ENCODE peak calls at places on chromosomes 4 and X, in four cellular contexts. V is A549, L is HepG2, Y is NB4. Z is an unnamed sample.

GRCh38 chr4:184250795-184251679 is 33.4 kb upstream of the ENPP6 start:
- DNase-seq in V (peak), L (peak), Y (peak), Z (peak)

GRCh38 chr4:26482508-26483462 is 7.5 kb downstream of the CCKAR start:
- DNase-seq in V (no peak), L (no peak), Y (no peak), Z (no peak)

GRCh38 chrX:134548257-134548732 is 88.3 kb downstream of the HPRT1 start:
- DNase-seq in V (no peak), L (no peak), Y (peak), Z (peak)

GRCh38 chrX:63930140-63930539 is 145.1 kb upstream of the ARHGEF9 start:
- DNase-seq in V (peak), L (no peak), Y (peak), Z (no peak)

GRCh38 chr4:89765966-89766365 is 71.0 kb downstream of the SNCA start:
- DNase-seq in V (no peak), L (no peak), Y (no peak), Z (peak)

GRCh38 chrX:136214551-136214950 is 36.6 kb downstream of the MAP7D3 start:
- DNase-seq in V (no peak), L (peak), Y (no peak), Z (peak)

GRCh38 chr4:48141048-48141447 is 7.0 kb upstream of the TXK start:
- DNase-seq in V (peak), L (peak), Y (peak), Z (peak)

GRCh38 chr4:183600189-183600685 is 58.7 kb downstream of the RWDD4 start:
- DNase-seq in V (peak), L (peak), Y (peak), Z (peak)

GRCh38 chr4:4334798-4335520 is 44.9 kb downstream of the ZBTB49 start:
- DNase-seq in V (peak), L (peak), Y (peak), Z (peak)

GRCh38 chr4:5460106-5460801 is 248.1 kb downstream of the EVC2 start:
- DNase-seq in V (peak), L (peak), Y (peak), Z (peak)

GRCh38 chr4:47839259-47839658 is 1.4 kb upstream of the CORIN start:
- DNase-seq in V (peak), L (no peak), Y (peak), Z (no peak)

GRCh38 chrX:154430916-154431315 is 2.4 kb downstream of the ATP6AP1 start:
- DNase-seq in V (no peak), L (no peak), Y (peak), Z (no peak)

GRCh38 chr4:12360391-12360790 is 931.7 kb upstream of the HS3ST1 start:
- DNase-seq in V (no peak), L (no peak), Y (no peak), Z (no peak)

GRCh38 chrX:2859197-2859797 is 30.6 kb downstream of the GYG2 start:
- DNase-seq in V (no peak), L (no peak), Y (no peak), Z (no peak)

GRCh38 chr4:76993787-76994641 is 44.5 kb downstream of the SEPTIN11 start:
- DNase-seq in V (no peak), L (no peak), Y (no peak), Z (no peak)

GRCh38 chr4:156303708-156304107 is 350.0 kb upstream of the CTSO start:
- DNase-seq in V (no peak), L (no peak), Y (no peak), Z (no peak)

GRCh38 chr4:139815646-139816601 is 150.3 kb downstream of the MGST2 start:
- DNase-seq in V (peak), L (no peak), Y (peak), Z (peak)

GRCh38 chr4:110801591-110801990 is 178.7 kb upstream of the PITX2 start:
- DNase-seq in V (no peak), L (no peak), Y (no peak), Z (no peak)

GRCh38 chr4:145340071-145340695 is 141.5 kb upstream of the SMAD1 start:
- DNase-seq in V (no peak), L (no peak), Y (no peak), Z (no peak)

GRCh38 chrX:14936561-14936960 is 63.3 kb downstream of the MOSPD2 start:
- DNase-seq in V (peak), L (no peak), Y (peak), Z (no peak)

GRCh38 chrX:9071031-9071650 is 37.2 kb upstream of the FAM9B start:
- DNase-seq in V (no peak), L (no peak), Y (no peak), Z (peak)

GRCh38 chrX:70508296-70508911 is 63.8 kb downstream of the DLG3 start:
- DNase-seq in V (no peak), L (peak), Y (no peak), Z (peak)

GRCh38 chrX:125293792-125294780 is 25.6 kb upstream of the TEX13C start:
- DNase-seq in V (peak), L (no peak), Y (peak), Z (no peak)

GRCh38 chr4:62070291-62070852 is 870.2 kb downstream of the ADGRL3 start:
- DNase-seq in V (no peak), L (no peak), Y (no peak), Z (no peak)

GRCh38 chrX:72041901-72042859 is 89.5 kb downstream of the RTL5 start:
- DNase-seq in V (no peak), L (no peak), Y (no peak), Z (no peak)

GRCh38 chr4:137545461-137545861 is 13.2 kb upstream of the PCDH18 start:
- DNase-seq in V (peak), L (no peak), Y (no peak), Z (no peak)

GRCh38 chr4:15906024-15906443 is 32.5 kb downstream of the FGFBP1 start:
- DNase-seq in V (peak), L (no peak), Y (peak), Z (no peak)

GRCh38 chrX:10049246-10049645 is 82.1 kb downstream of the CLDN34 start:
- DNase-seq in V (no peak), L (no peak), Y (no peak), Z (no peak)

GRCh38 chr4:168557658-168558057 is 60.8 kb downstream of the PALLD start:
- DNase-seq in V (no peak), L (no peak), Y (no peak), Z (no peak)

GRCh38 chr4:11748169-11748872 is 319.6 kb upstream of the HS3ST1 start:
- DNase-seq in V (peak), L (no peak), Y (no peak), Z (peak)

GRCh38 chr4:1873776-1874175 is 2.6 kb downstream of the NSD2 start:
- DNase-seq in V (no peak), L (no peak), Y (no peak), Z (no peak)

GRCh38 chr4:112751447-112751846 is 114.5 kb downstream of the LARP7 start:
- DNase-seq in V (no peak), L (no peak), Y (no peak), Z (no peak)

GRCh38 chr4:112752061-112752460 is 115.1 kb downstream of the LARP7 start:
- DNase-seq in V (no peak), L (no peak), Y (no peak), Z (no peak)

GRCh38 chr4:112752510-112752909 is 115.6 kb downstream of the LARP7 start:
- DNase-seq in V (no peak), L (no peak), Y (no peak), Z (no peak)

GRCh38 chr4:112747035-112747434 is 110.1 kb downstream of the LARP7 start:
- DNase-seq in V (no peak), L (peak), Y (no peak), Z (no peak)

DNA sequence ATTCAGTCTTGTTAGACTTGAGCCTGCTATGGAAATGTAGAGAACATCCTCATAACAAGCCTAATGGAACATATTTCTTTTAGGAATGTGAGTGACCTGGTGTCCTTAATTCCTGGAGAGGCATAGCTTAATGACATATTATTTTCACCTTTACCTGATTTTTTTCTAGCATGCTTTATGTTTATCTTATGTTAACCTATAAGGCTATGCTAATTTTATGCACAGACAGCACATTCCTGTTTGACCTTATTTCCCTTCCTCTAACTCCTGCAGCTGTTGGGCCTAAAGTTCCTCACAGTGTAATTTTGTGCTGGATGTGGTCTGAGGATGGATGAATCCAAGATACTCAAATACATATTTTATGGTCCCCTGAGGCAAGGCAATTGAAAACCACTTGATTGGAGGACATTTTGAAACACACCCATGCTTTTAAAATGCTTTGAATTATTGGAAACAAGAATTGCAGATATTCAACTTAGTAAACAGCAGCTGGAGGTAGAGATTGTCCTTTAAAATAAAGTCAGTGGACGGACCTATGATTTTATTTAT is 111.5 kb downstream of the LARP7 start:
- DNase-seq in V (no peak), L (no peak), Y (no peak), Z (no peak)
- TF ChIP-seq MAX in V (no peak), L (no peak), Y (no peak), Z (no peak)

GRCh38 chr4:186037692-186038658 is 31.0 kb upstream of the TLR3 start:
- DNase-seq in V (peak), L (peak), Y (peak), Z (peak)
- TF ChIP-seq MAX in V (no peak), L (no peak), Y (no peak), Z (no peak)

GRCh38 chr4:14260591-14260990 is 633.1 kb upstream of the BOD1L1 start:
- DNase-seq in V (no peak), L (no peak), Y (no peak), Z (no peak)

GRCh38 chr4:14259926-14260325 is 632.4 kb upstream of the BOD1L1 start:
- DNase-seq in V (no peak), L (no peak), Y (no peak), Z (no peak)

GRCh38 chr4:14262221-14262620 is 634.7 kb upstream of the BOD1L1 start:
- DNase-seq in V (no peak), L (no peak), Y (no peak), Z (no peak)

GRCh38 chr4:14265651-14266050 is 638.1 kb upstream of the BOD1L1 start:
- DNase-seq in V (no peak), L (no peak), Y (no peak), Z (peak)

DNA sequence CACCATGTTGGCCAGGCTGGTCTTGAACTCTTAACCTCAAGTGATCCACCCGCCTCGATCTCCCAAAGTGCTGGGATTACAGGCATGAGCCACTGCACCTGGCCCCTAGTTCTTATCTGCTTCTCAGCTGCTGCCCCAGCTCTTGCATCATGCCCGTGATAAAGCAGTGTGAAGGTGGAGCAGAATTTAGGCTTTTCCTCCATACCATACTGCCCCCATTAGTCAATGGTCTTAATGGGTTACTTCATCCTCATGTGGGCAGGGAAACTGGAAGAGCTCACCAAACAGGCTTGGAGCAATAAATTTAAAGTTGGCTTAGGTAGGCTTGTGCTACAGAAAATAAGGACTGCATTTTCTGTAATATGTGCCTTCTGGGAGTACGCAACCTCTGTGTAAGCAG is 636.9 kb upstream of the BOD1L1 start:
- DNase-seq in V (peak), L (no peak), Y (peak), Z (no peak)
- TF ChIP-seq MAX in V (no peak), L (no peak), Y (no peak), Z (no peak)

GRCh38 chrX:24153175-24153795 is 3.8 kb downstream of the ZFX start:
- DNase-seq in V (peak), L (no peak), Y (peak), Z (peak)

GRCh38 chrX:24151513-24151912 is 2.0 kb downstream of the ZFX start:
- DNase-seq in V (peak), L (no peak), Y (no peak), Z (no peak)

GRCh38 chrX:24154490-24155034 is 5.0 kb downstream of the ZFX start:
- DNase-seq in V (no peak), L (no peak), Y (no peak), Z (no peak)

GRCh38 chrX:24156177-24156576 is 6.6 kb downstream of the ZFX start:
- DNase-seq in V (no peak), L (no peak), Y (no peak), Z (no peak)

DNA sequence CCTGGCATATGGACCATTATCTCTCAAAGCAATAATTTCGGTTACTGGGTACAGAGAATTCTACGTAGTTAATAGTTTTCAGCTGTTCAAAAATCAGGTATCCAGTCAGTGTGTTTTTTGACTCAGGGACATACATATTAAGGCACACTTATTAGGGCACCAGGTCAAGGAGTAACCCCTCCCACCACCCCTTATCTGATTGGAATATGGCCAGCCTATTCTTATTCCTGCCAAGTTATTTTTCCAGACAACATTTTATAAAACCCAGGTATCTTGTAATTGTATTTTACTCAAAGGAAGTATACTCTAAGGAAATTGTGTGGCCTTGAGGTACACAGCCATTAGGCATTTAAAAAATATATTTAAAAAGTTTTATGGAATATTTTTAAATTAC is 4.3 kb downstream of the ZFX start:
- DNase-seq in V (peak), L (no peak), Y (no peak), Z (peak)
- TF ChIP-seq MAX in V (no peak), L (no peak), Y (no peak), Z (no peak)

DNA sequence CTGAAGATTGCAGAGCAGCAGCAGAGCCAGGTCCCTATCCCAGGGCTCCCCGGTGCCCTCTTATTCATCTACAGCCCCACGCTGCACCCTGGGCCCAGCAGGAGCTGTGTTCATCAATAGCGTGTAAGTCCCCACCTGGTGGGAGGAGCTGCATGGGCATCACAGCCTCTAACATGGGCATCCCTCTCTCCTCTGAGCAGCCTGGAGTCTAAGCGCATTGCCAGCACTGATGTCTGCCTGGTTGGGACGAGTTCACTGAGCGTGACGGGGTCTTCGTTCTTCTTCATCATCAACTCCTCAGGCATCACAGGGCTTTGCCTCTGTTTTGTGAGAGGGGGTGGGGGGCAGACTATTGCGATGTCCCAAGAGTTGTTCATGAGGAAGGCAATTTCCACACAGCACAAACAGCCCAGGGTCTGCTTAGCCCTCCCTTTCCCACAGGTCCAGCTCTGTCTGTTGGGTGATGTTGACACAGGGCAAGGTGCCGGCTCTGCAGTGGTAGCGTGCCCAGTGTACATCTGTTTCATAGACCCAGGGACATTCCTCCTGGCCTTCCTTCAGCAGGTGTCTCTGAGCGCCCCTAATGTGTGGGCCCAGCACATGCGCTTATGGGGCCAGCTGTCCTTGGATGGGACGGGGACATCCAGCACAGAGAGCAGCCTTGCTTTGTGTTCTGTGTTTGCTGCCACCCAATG is 85.9 kb downstream of the SORCS2 start:
- DNase-seq in V (no peak), L (no peak), Y (no peak), Z (no peak)
- TF ChIP-seq MAX in V (no peak), L (no peak), Y (no peak), Z (no peak)

DNA sequence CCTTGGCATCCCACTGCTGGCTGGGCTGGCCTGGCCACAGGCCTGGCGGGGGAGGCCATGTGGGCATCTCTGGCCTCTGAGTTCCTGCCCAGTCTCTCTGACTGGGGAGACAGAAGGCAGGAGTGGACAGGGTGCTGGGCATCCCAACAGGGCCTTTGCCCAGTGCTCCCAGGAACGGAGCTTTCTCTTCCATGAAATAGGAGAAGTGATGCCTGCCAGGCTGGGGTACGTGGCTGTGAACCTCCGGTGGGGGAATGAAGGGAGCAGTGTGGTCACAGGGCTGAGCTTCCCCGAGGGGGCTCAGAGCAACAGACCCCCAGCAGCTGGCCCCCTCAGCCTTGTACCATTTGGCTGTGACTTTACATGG is 40.4 kb upstream of the HMX1 start:
- DNase-seq in V (no peak), L (no peak), Y (no peak), Z (no peak)
- TF ChIP-seq MAX in V (no peak), L (no peak), Y (no peak), Z (no peak)

DNA sequence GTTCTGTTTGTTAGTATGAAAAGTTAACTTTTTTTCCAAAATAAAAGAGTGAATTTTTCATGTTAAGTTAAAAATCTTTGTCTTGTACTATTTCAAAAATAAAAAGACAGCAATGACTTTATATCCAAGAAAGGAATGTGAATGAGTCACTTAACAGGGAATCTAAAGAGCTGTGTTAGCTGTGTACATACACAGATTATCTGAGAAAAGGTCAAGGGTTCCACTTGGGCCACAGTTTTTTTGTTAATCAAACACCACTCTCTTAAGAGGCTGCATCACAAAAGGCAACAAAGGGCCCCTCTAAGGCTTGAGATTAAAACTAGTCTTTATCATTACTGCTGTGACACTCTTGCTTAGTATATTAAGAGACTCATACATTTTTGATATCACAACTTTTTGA is 82.1 kb downstream of the FIP1L1 start:
- DNase-seq in V (peak), L (peak), Y (no peak), Z (peak)
- TF ChIP-seq MAX in V (no peak), L (no peak), Y (no peak), Z (no peak)

DNA sequence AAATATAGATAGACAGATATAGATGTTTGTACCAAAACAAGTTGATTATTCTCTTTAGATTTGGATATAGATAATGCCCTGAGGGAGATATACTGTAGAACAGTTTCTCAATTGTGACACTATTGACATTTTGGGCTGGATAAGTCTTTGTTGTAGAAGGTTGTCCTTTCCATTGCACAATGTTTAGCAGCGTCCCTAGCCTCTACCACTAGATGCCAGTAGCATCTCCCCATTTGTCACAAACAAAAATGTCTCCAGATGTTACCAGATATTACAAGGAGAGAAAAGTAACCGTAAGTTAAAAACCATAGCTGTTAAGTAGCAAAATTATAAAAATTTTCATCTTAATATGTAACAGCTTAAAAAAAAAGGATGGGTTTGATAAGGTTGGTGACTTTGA is 2595.3 kb downstream of the ARAP2 start:
- DNase-seq in V (peak), L (no peak), Y (peak), Z (no peak)
- TF ChIP-seq MAX in V (no peak), L (no peak), Y (no peak), Z (no peak)

Z was measured in endothelial cell of umbilical vein.